ENCODE peak calls at places on chromosomes 2 and 18, in six cellular contexts. D is breast epithelium, K is cardiac muscle cell, N is HFF-Myc, B is lower leg skin, C is fibroblast of the aortic adventitia. R is an unnamed sample.

GRCh38 chr2:205115516-205115915 is 566.8 kb upstream of the NRP2 start:
- DNase-seq in K (no peak), D (no peak), B (no peak), N (peak; percentile 32), C (no peak), R (no peak)

GRCh38 chr18:7908686-7909299 is 341.7 kb downstream of the PTPRM start:
- DNase-seq in C (no peak), N (no peak), K (no peak), B (no peak), D (no peak), R (no peak)

GRCh38 chr18:34207344-34207851 is 17.3 kb downstream of the NOL4 start:
- DNase-seq in C (no peak), K (no peak), D (no peak), B (no peak), N (no peak), R (peak; percentile 20)

GRCh38 chr2:157262248-157262647 is 4.7 kb downstream of the GALNT5 start:
- DNase-seq in N (no peak), B (no peak), K (no peak), D (no peak), C (no peak), R (no peak)

GRCh38 chr2:128790541-128790944 is 471.9 kb upstream of the HS6ST1 start:
- DNase-seq in C (no peak), K (no peak), D (no peak), N (no peak), B (peak; percentile 60), R (no peak)

GRCh38 chr2:27566628-27567027 is 16.2 kb upstream of the ZNF512 start:
- DNase-seq in B (no peak), D (no peak), K (peak; percentile 12), N (no peak), C (peak; percentile 47), R (no peak)

GRCh38 chr2:210539578-210540416 is 16.6 kb upstream of the CPS1 start:
- DNase-seq in N (no peak), C (no peak), B (no peak), D (no peak), K (no peak), R (no peak)

GRCh38 chr2:41966431-41966893 is 81.4 kb upstream of the PKDCC start:
- DNase-seq in C (peak; percentile 98), K (peak; percentile 97), B (peak; percentile 96), N (peak; percentile 55), D (peak; percentile 75), R (no peak)

GRCh38 chr18:58241877-58242276 is 197.9 kb downstream of the NEDD4L start:
- DNase-seq in K (peak; percentile 86), C (peak; percentile 90), B (no peak), D (no peak), N (no peak), R (no peak)

GRCh38 chr2:67242456-67242855 is 154.7 kb upstream of the ETAA1 start:
- DNase-seq in N (no peak), D (no peak), K (no peak), C (no peak), B (no peak), R (no peak)

GRCh38 chr2:67241453-67241852 is 155.7 kb upstream of the ETAA1 start:
- DNase-seq in D (no peak), C (no peak), N (no peak), B (no peak), K (no peak), R (no peak)

GRCh38 chr2:67243919-67244318 is 153.2 kb upstream of the ETAA1 start:
- DNase-seq in K (no peak), D (no peak), B (no peak), C (no peak), N (no peak), R (no peak)

GRCh38 chr2:67237288-67237687 is 159.8 kb upstream of the ETAA1 start:
- DNase-seq in C (no peak), N (no peak), B (no peak), K (no peak), D (no peak), R (no peak)

GRCh38 chr2:67240507-67240906 is 156.6 kb upstream of the ETAA1 start:
- DNase-seq in C (no peak), K (no peak), D (no peak), N (no peak), B (no peak), R (no peak)
- TF ChIP-seq CTCF in C (no peak), K (no peak), D (no peak), N (no peak), B (no peak), R (no peak)

DNA sequence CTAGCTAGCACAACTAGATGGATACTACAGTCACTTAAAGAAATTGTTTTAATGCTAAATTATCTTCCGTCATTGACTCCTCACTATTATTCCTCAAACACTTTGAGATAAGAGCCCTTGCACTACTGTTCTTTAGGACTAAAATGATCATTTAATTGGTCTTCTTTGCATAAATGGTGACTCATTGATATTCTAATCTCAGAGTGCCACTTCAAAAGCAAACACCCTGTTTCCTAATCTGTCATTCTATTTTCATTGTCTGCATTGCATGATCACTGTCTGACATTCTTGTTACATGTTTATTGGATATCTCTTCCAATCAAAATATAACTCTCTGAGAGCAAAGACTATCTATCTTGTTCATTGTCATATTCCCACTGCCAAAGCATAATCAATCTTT is 313.9 kb downstream of the EXOC6B start:
- DNase-seq in C (no peak), B (no peak), N (no peak), D (no peak), K (no peak), R (no peak)
- H3K4me3 ChIP-seq in C (no peak overlapping the region), B (no peak overlapping the region), N (no peak overlapping the region), D (no peak overlapping the region), K (no peak overlapping the region), R (no peak overlapping the region)

GRCh38 chr2:207896525-207897295 is 127.0 kb upstream of the FZD5 start:
- DNase-seq in B (no peak), C (no peak), D (no peak), K (no peak), N (no peak), R (no peak)
- TF ChIP-seq CTCF in B (no peak), C (peak; percentile 18), D (no peak), K (no peak), N (peak; percentile 24), R (peak; percentile 5)

DNA sequence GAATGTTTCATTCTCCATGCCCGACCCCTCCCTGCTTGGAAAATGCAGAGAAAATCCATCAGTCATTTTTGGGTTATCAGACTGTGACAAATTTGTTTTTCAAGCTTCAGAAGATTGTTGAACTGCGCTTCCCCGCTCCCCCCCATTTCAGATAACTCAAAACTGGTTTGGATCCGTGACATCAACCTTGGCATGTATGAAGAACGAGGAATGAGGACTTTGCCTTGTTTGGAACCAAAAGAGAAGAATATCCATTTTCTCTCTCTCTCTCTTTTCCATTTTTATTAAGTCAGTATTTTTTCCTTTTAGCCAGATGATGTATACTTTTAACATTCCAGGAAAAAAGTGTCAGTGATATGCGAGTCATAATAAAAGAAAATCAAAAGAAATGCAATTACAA is 171.6 kb downstream of the BCL2 start:
- DNase-seq in K (peak; percentile 9), B (no peak), N (no peak), D (no peak), C (peak; percentile 46), R (no peak)
- H3K4me3 ChIP-seq in K (no peak overlapping the region), B (no peak overlapping the region), N (no peak overlapping the region), D (no peak overlapping the region), C (no peak overlapping the region), R (no peak overlapping the region)

GRCh38 chr2:119137502-119137901 is 21.0 kb downstream of the C1QL2 start:
- DNase-seq in N (no peak), B (no peak), K (no peak), D (no peak), C (no peak), R (no peak)

GRCh38 chr2:119134775-119135174 is 23.8 kb downstream of the C1QL2 start:
- DNase-seq in B (no peak), K (no peak), C (no peak), N (no peak), D (no peak), R (no peak)

GRCh38 chr2:119136093-119136492 is 22.5 kb downstream of the C1QL2 start:
- DNase-seq in D (no peak), N (no peak), C (no peak), B (no peak), K (no peak), R (no peak)

GRCh38 chr2:119142822-119143221 is 15.7 kb downstream of the C1QL2 start:
- DNase-seq in N (no peak), K (no peak), B (no peak), C (no peak), D (no peak), R (no peak)

GRCh38 chr2:119136872-119137271 is 21.7 kb downstream of the C1QL2 start:
- DNase-seq in C (no peak), N (no peak), B (no peak), K (no peak), D (no peak), R (no peak)
- TF ChIP-seq CTCF in C (no peak), N (no peak), B (no peak), K (no peak), D (no peak), R (no peak)

GRCh38 chr2:84899181-84899580 is 6.3 kb upstream of the TMSB10 start:
- DNase-seq in C (no peak), N (no peak), K (no peak), B (no peak), D (no peak), R (no peak)

GRCh38 chr2:84901593-84902120 is 3.8 kb upstream of the TMSB10 start:
- DNase-seq in B (no peak), D (no peak), N (no peak), K (peak; percentile 82), C (peak; percentile 51), R (no peak)

GRCh38 chr2:84899681-84900080 is 5.8 kb upstream of the TMSB10 start:
- DNase-seq in K (no peak), B (no peak), D (no peak), N (no peak), C (no peak), R (no peak)

GRCh38 chr2:84902526-84902925 is 2.9 kb upstream of the TMSB10 start:
- DNase-seq in K (no peak), N (no peak), D (no peak), C (no peak), B (no peak), R (no peak)

GRCh38 chr2:84900951-84901350 is 4.5 kb upstream of the TMSB10 start:
- DNase-seq in K (no peak), C (peak; percentile 40), B (no peak), D (no peak), N (no peak), R (no peak)
- H3K4me3 ChIP-seq in K (no peak overlapping the region), C (no peak overlapping the region), B (no peak overlapping the region), D (no peak overlapping the region), N (no peak overlapping the region), R (no peak overlapping the region)

GRCh38 chr18:77716282-77716681 is 466.6 kb downstream of the GALR1 start:
- DNase-seq in B (no peak), D (no peak), K (no peak), C (no peak), N (no peak), R (no peak)

GRCh38 chr18:77714716-77715115 is 465.1 kb downstream of the GALR1 start:
- DNase-seq in N (no peak), D (no peak), K (no peak), B (no peak), C (no peak), R (no peak)

GRCh38 chr18:77705301-77705700 is 455.7 kb downstream of the GALR1 start:
- DNase-seq in D (no peak), B (no peak), C (no peak), K (no peak), N (no peak), R (no peak)

GRCh38 chr18:77709107-77709506 is 459.5 kb downstream of the GALR1 start:
- DNase-seq in D (no peak), B (no peak), C (no peak), N (no peak), K (no peak), R (peak; percentile 55)

GRCh38 chr18:77711096-77711495 is 461.4 kb downstream of the GALR1 start:
- DNase-seq in D (no peak), N (no peak), C (no peak), K (no peak), B (no peak), R (no peak)
- TF ChIP-seq CTCF in D (no peak), N (no peak), C (peak; percentile 13), K (peak; percentile 9), B (no peak), R (peak; percentile 14)